ENCODE peak calls at places on chromosome 21, in five cellular contexts. One of them, this sample, is unnamed.

GRCh38 chr21:17585875-17586450 is 26.7 kb downstream of the BTG3 start:
- DNase-seq in kidney: no peak
- DNase-seq in progenitor cell of endocrine pancreas: no peak
- DNase-seq in psoas muscle: no peak
- DNase-seq in osteoblast: peak
- DNase-seq in this sample: no peak

GRCh38 chr21:21018841-21019240 is 20.6 kb downstream of the NCAM2 start:
- DNase-seq in progenitor cell of endocrine pancreas: no peak
- DNase-seq in kidney: no peak
- DNase-seq in osteoblast: peak
- DNase-seq in psoas muscle: no peak
- DNase-seq in this sample: no peak

GRCh38 chr21:34524671-34525601 is 12.9 kb upstream of the KCNE1 start:
- DNase-seq in osteoblast: peak
- DNase-seq in progenitor cell of endocrine pancreas: no peak
- DNase-seq in psoas muscle: no peak
- DNase-seq in kidney: no peak
- DNase-seq in this sample: no peak

GRCh38 chr21:15221799-15222386 is 157.1 kb upstream of the NRIP1 start:
- DNase-seq in kidney: no peak
- DNase-seq in psoas muscle: peak
- DNase-seq in progenitor cell of endocrine pancreas: no peak
- DNase-seq in osteoblast: peak
- DNase-seq in this sample: peak

GRCh38 chr21:31364265-31364945 is 20.3 kb upstream of the TIAM1 start:
- DNase-seq in psoas muscle: no peak
- DNase-seq in osteoblast: no peak
- DNase-seq in progenitor cell of endocrine pancreas: no peak
- DNase-seq in kidney: no peak
- DNase-seq in this sample: no peak

GRCh38 chr21:28421716-28422480 is 570.8 kb downstream of the LTN1 start:
- DNase-seq in osteoblast: peak
- DNase-seq in kidney: no peak
- DNase-seq in psoas muscle: no peak
- DNase-seq in progenitor cell of endocrine pancreas: no peak
- DNase-seq in this sample: no peak

GRCh38 chr21:43323244-43324005 is 103.5 kb downstream of the SIK1 start:
- DNase-seq in kidney: no peak
- DNase-seq in osteoblast: no peak
- DNase-seq in progenitor cell of endocrine pancreas: no peak
- DNase-seq in psoas muscle: peak
- DNase-seq in this sample: no peak

GRCh38 chr21:44871576-44872265 is 1.8 kb downstream of the PTTG1IP start:
- DNase-seq in osteoblast: peak
- DNase-seq in psoas muscle: peak
- DNase-seq in progenitor cell of endocrine pancreas: no peak
- DNase-seq in kidney: peak
- DNase-seq in this sample: peak

GRCh38 chr21:44931137-44931500 is 8.7 kb upstream of the SLX9 start:
- DNase-seq in psoas muscle: peak
- DNase-seq in kidney: peak
- DNase-seq in progenitor cell of endocrine pancreas: no peak
- DNase-seq in osteoblast: peak
- DNase-seq in this sample: no peak

GRCh38 chr21:33022828-33023573 is 2.7 kb upstream of the OLIG2 start:
- DNase-seq in osteoblast: peak
- DNase-seq in kidney: no peak
- DNase-seq in progenitor cell of endocrine pancreas: no peak
- DNase-seq in psoas muscle: no peak
- DNase-seq in this sample: no peak

DNA sequence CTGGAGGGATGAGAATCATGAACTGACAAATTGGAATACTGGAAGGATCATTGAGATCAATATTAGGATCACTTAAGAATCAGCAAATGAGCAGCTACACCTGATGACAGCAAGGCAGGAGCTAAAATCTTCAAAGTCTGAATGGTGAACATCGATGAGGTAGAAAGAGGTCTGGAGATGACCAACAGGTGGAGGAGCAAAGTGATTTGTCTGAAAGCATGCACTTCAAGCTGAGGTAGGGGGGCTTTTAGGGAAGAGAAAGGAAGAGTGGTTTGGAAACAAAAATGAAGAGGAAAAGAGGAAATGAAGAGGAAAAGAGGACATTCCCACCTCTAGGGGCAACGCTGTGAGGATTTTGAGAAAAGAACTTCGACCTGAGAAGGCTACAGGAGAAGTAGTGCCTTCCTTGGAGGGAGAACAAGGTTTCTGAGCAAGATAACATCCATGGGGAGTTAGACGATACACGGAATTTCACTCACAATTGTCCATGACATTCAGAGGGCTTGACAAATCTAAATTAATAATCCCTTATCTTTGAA is 79.0 kb downstream of the APP start:
- DNase-seq in kidney: no peak
- DNase-seq in psoas muscle: no peak
- DNase-seq in progenitor cell of endocrine pancreas: no peak
- DNase-seq in osteoblast: no peak
- DNase-seq in this sample: no peak
- TF ChIP-seq CTCF in kidney: no peak
- TF ChIP-seq CTCF in psoas muscle: no peak
- TF ChIP-seq CTCF in progenitor cell of endocrine pancreas: peak
- TF ChIP-seq CTCF in osteoblast: peak
- TF ChIP-seq CTCF in this sample: no peak

GRCh38 chr21:37619464-37619974 is 252.9 kb downstream of the DYRK1A start:
- DNase-seq in psoas muscle: no peak
- DNase-seq in progenitor cell of endocrine pancreas: no peak
- DNase-seq in osteoblast: peak
- DNase-seq in kidney: no peak
- DNase-seq in this sample: no peak
- TF ChIP-seq CTCF in psoas muscle: no peak
- TF ChIP-seq CTCF in progenitor cell of endocrine pancreas: no peak
- TF ChIP-seq CTCF in osteoblast: no peak
- TF ChIP-seq CTCF in kidney: no peak
- TF ChIP-seq CTCF in this sample: no peak

DNA sequence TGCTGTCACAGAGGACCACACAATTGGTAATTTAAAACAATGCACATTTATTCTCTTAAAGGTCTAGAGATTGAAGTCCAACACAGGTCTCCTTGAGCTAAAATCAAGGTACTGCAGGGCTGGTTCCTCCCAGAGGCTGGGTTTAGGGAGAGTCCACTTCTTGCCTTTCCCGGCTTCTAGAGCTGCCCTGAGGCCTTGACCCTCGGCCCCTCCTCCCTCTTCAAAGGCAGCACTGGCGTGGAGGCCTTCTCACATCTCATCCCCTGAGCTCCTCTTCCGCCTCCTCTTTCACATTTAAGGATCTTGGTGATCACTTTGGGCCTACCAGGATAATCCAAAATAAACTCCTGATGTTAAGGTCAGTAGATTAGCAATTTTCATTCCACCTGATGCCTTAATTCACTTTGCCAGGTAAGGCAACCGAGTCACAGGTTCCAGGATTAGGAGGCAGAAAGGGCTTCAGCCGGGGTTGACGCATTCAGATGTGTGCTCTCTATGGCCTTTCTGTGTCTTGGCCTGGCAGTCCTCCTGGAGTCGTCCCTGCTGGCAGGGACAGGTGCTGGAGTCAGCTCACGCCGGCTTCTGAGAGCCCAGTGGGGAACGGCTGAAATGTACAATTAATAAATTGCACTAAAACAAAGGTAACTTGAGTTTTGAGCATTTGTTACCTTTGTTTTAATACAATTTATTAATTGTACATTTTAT is 61.2 kb upstream of the ABCG1 start:
- DNase-seq in psoas muscle: no peak
- DNase-seq in osteoblast: no peak
- DNase-seq in kidney: peak
- DNase-seq in progenitor cell of endocrine pancreas: no peak
- DNase-seq in this sample: no peak
- TF ChIP-seq CTCF in psoas muscle: no peak
- TF ChIP-seq CTCF in osteoblast: no peak
- TF ChIP-seq CTCF in kidney: no peak
- TF ChIP-seq CTCF in progenitor cell of endocrine pancreas: no peak
- TF ChIP-seq CTCF in this sample: no peak

DNA sequence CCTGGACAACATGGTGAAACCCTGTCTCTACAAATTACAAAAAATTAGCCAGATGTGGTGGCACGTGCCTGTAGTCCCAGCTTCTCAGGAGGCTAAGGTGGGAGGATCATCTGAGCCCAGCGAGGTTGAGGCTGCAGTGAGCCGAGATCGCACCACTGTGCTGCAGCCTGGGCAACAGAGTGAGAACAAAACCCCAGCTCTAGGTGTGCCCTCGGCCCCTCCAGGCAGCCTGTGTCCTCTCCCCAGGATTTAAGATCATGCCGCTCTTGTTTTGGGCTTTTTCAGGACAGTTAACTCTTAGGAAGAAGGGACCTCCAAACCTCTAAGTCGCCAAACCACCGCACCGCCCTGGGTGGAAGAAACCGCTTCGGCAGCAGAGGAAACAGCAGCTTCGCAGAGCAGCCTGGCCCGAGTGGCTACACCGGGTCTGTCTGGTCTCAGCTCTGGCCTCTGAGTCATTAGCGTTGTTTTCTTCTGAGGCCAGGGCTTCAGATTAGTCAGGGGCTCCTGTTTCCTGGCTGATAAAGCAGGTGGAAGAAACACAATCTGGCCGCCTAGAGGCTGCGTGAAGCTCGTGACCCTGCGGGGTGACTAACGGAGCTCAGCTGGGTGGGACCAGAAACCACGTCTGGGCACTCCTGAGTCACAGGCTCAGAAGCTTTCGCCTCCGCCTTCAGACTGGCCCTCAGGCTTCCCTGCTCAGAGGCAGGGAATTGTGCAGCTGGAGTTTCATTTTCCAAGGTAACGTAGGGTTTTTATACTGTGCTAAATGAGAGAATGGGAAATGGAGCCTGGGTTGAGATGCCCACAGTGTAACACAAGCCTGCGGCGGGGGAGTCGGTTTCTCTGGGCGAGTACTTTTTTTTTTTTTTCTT is 44.7 kb downstream of the CHAF1B start:
- DNase-seq in progenitor cell of endocrine pancreas: peak
- DNase-seq in psoas muscle: peak
- DNase-seq in osteoblast: peak
- DNase-seq in kidney: peak
- DNase-seq in this sample: peak
- TF ChIP-seq CTCF in progenitor cell of endocrine pancreas: peak
- TF ChIP-seq CTCF in psoas muscle: peak
- TF ChIP-seq CTCF in osteoblast: no peak
- TF ChIP-seq CTCF in kidney: no peak
- TF ChIP-seq CTCF in this sample: no peak